ENCODE peak calls at places on chromosomes 4 and X, in seven cellular contexts. Y is right lobe of liver, E is T-helper 1 cell, V is dermis blood vessel endothelial cell, M is immature natural killer cell, F is A549, K is SW480. P is an unnamed sample.

GRCh38 chrX:135520022-135520552 is 373 bp upstream of the INTS6L start:
- DNase-seq in F (no peak), K (no peak), V (peak; percentile 37), Y (no peak), M (no peak), E (no peak), P (no peak)

GRCh38 chr4:174358823-174359222 is 75.1 kb downstream of the CEP44 start:
- DNase-seq in V (no peak), E (no peak), K (no peak), M (no peak), F (no peak), Y (no peak), P (peak; percentile 4)

GRCh38 chr4:186116698-186117097 is 12.2 kb downstream of the FAM149A start:
- DNase-seq in F (no peak), Y (no peak), M (no peak), E (no peak), K (no peak), V (no peak), P (no peak)

GRCh38 chr4:27703771-27704170 is 843.1 kb downstream of the STIM2 start:
- DNase-seq in Y (no peak), K (no peak), E (no peak), V (no peak), F (no peak), M (no peak), P (no peak)

GRCh38 chrX:76477352-76477751 is 49.8 kb downstream of the MAGEE1 start:
- DNase-seq in M (no peak), Y (no peak), F (no peak), V (no peak), K (no peak), E (no peak), P (no peak)

GRCh38 chr4:77073106-77073858 is 2.5 kb downstream of the CCNI start:
- DNase-seq in V (peak; percentile 27), M (no peak), Y (no peak), K (no peak), E (no peak), F (no peak), P (no peak)

GRCh38 chr4:48879561-48880442 is 26.8 kb downstream of the OCIAD2 start:
- DNase-seq in E (no peak), K (no peak), M (no peak), Y (no peak), F (no peak), V (no peak), P (no peak)

GRCh38 chrX:13864264-13864663 is 47.4 kb upstream of the GPM6B start:
- DNase-seq in V (no peak), F (no peak), E (no peak), M (no peak), K (no peak), Y (no peak), P (no peak)

GRCh38 chr4:46508216-46508615 is 118.3 kb upstream of the GABRA2 start:
- DNase-seq in F (no peak), M (no peak), K (no peak), Y (no peak), V (no peak), E (no peak), P (no peak)

GRCh38 chr4:123034023-123034422 is 111.6 kb upstream of the NUDT6 start:
- DNase-seq in Y (no peak), F (no peak), M (no peak), E (no peak), K (no peak), V (no peak), P (no peak)

GRCh38 chr4:15002659-15003440 is 569 bp downstream of the CPEB2 start:
- DNase-seq in F (peak; percentile 91), Y (peak; percentile 90), K (peak; percentile 70), M (peak; percentile 86), V (peak; percentile 74), E (peak; percentile 70), P (no peak)

GRCh38 chr4:164731827-164732474 is 22.0 kb upstream of the SMIM31 start:
- DNase-seq in M (peak; percentile 42), F (peak; percentile 31), K (peak; percentile 16), E (no peak), Y (peak; percentile 50), V (peak; percentile 67), P (peak; percentile 43)

GRCh38 chrX:134717698-134718328 is 59.5 kb upstream of the PLAC1 start:
- DNase-seq in Y (no peak), E (no peak), F (peak; percentile 56), K (no peak), M (no peak), V (peak; percentile 59), P (no peak)

GRCh38 chr4:152680988-152681731 is 1.4 kb upstream of the TMEM154 start:
- DNase-seq in M (no peak), K (peak; percentile 26), V (peak; percentile 78), Y (no peak), E (no peak), F (peak; percentile 38), P (no peak)

GRCh38 chr4:153248641-153249198 is 44.5 kb downstream of the TRIM2 start:
- DNase-seq in V (no peak), M (no peak), Y (no peak), E (no peak), F (no peak), K (peak; percentile 28), P (no peak)

GRCh38 chrX:12972867-12973560 is 1.9 kb upstream of the TMSB4X start:
- DNase-seq in Y (no peak), M (no peak), K (no peak), F (no peak), E (no peak), V (no peak), P (no peak)